ENCODE peak calls at places on chromosomes 13 and 19, in nine cellular contexts. One of them, this sample, is unnamed.

GRCh38 chr19:5605362-5605761 is 17.2 kb downstream of the SAFB2 start:
- DNase-seq in heart right ventricle: no peak
- DNase-seq in breast epithelium: no peak
- DNase-seq in neural progenitor cell: no peak
- DNase-seq in fibroblast of lung: no peak
- DNase-seq in GM23338: no peak
- DNase-seq in lung: no peak
- DNase-seq in uterus: no peak
- DNase-seq in heart left ventricle: no peak
- DNase-seq in this sample: no peak

GRCh38 chr19:40797166-40797962 is 1.6 kb upstream of the EGLN2 start:
- DNase-seq in heart right ventricle: no peak
- DNase-seq in neural progenitor cell: no peak
- DNase-seq in GM23338: no peak
- DNase-seq in breast epithelium: no peak
- DNase-seq in fibroblast of lung: no peak
- DNase-seq in uterus: peak
- DNase-seq in lung: no peak
- DNase-seq in heart left ventricle: no peak
- DNase-seq in this sample: no peak

GRCh38 chr19:29517946-29518345 is 7.8 kb upstream of the VSTM2B start:
- DNase-seq in breast epithelium: no peak
- DNase-seq in uterus: no peak
- DNase-seq in heart left ventricle: peak
- DNase-seq in fibroblast of lung: no peak
- DNase-seq in GM23338: no peak
- DNase-seq in heart right ventricle: no peak
- DNase-seq in lung: no peak
- DNase-seq in neural progenitor cell: no peak
- DNase-seq in this sample: no peak

GRCh38 chr13:91722267-91722884 is 324.0 kb downstream of the GPC5 start:
- DNase-seq in lung: no peak
- DNase-seq in heart left ventricle: no peak
- DNase-seq in neural progenitor cell: peak
- DNase-seq in GM23338: peak
- DNase-seq in fibroblast of lung: peak
- DNase-seq in heart right ventricle: no peak
- DNase-seq in breast epithelium: no peak
- DNase-seq in uterus: no peak
- DNase-seq in this sample: no peak

GRCh38 chr19:38514812-38515633 is 81.5 kb downstream of the RYR1 start:
- DNase-seq in neural progenitor cell: peak
- DNase-seq in fibroblast of lung: peak
- DNase-seq in GM23338: peak
- DNase-seq in heart right ventricle: peak
- DNase-seq in heart left ventricle: peak
- DNase-seq in breast epithelium: peak
- DNase-seq in lung: peak
- DNase-seq in uterus: peak
- DNase-seq in this sample: peak

GRCh38 chr19:18832331-18833140 is 777 bp downstream of the UPF1 start:
- DNase-seq in heart left ventricle: peak
- DNase-seq in fibroblast of lung: no peak
- DNase-seq in uterus: no peak
- DNase-seq in breast epithelium: no peak
- DNase-seq in neural progenitor cell: peak
- DNase-seq in lung: no peak
- DNase-seq in GM23338: peak
- DNase-seq in heart right ventricle: no peak
- DNase-seq in this sample: no peak

GRCh38 chr13:26978081-26978860 is 193.3 kb downstream of the USP12 start:
- DNase-seq in neural progenitor cell: no peak
- DNase-seq in GM23338: peak
- DNase-seq in fibroblast of lung: no peak
- DNase-seq in heart right ventricle: no peak
- DNase-seq in lung: no peak
- DNase-seq in uterus: no peak
- DNase-seq in breast epithelium: no peak
- DNase-seq in heart left ventricle: peak
- DNase-seq in this sample: no peak

GRCh38 chr13:30551194-30551593 is 66.5 kb upstream of the USPL1 start:
- DNase-seq in GM23338: peak
- DNase-seq in breast epithelium: no peak
- DNase-seq in fibroblast of lung: no peak
- DNase-seq in heart left ventricle: no peak
- DNase-seq in heart right ventricle: no peak
- DNase-seq in neural progenitor cell: peak
- DNase-seq in lung: no peak
- DNase-seq in uterus: no peak
- DNase-seq in this sample: no peak

GRCh38 chr19:34995551-34995950 is 4.6 kb upstream of the GRAMD1A start:
- DNase-seq in heart right ventricle: no peak
- DNase-seq in GM23338: no peak
- DNase-seq in fibroblast of lung: no peak
- DNase-seq in breast epithelium: no peak
- DNase-seq in heart left ventricle: no peak
- DNase-seq in lung: no peak
- DNase-seq in neural progenitor cell: no peak
- DNase-seq in uterus: no peak
- DNase-seq in this sample: no peak

GRCh38 chr13:106381083-106381482 is 154.4 kb downstream of the EFNB2 start:
- DNase-seq in fibroblast of lung: peak
- DNase-seq in heart right ventricle: no peak
- DNase-seq in breast epithelium: no peak
- DNase-seq in uterus: no peak
- DNase-seq in GM23338: no peak
- DNase-seq in neural progenitor cell: peak
- DNase-seq in lung: no peak
- DNase-seq in heart left ventricle: no peak
- DNase-seq in this sample: no peak

GRCh38 chr19:27776524-27776923 is 1436.4 kb downstream of the UQCRFS1 start:
- DNase-seq in heart left ventricle: no peak
- DNase-seq in GM23338: no peak
- DNase-seq in breast epithelium: no peak
- DNase-seq in lung: no peak
- DNase-seq in heart right ventricle: no peak
- DNase-seq in neural progenitor cell: no peak
- DNase-seq in uterus: no peak
- DNase-seq in fibroblast of lung: no peak
- DNase-seq in this sample: no peak

GRCh38 chr19:771332-771785 is 20.4 kb downstream of the MISP start:
- DNase-seq in heart left ventricle: no peak
- DNase-seq in fibroblast of lung: peak
- DNase-seq in uterus: no peak
- DNase-seq in GM23338: peak
- DNase-seq in neural progenitor cell: peak
- DNase-seq in heart right ventricle: no peak
- DNase-seq in lung: no peak
- DNase-seq in breast epithelium: no peak
- DNase-seq in this sample: no peak

GRCh38 chr13:24741016-24741662 is 22.8 kb upstream of the RNF17 start:
- DNase-seq in heart right ventricle: no peak
- DNase-seq in GM23338: peak
- DNase-seq in lung: no peak
- DNase-seq in fibroblast of lung: no peak
- DNase-seq in breast epithelium: no peak
- DNase-seq in neural progenitor cell: no peak
- DNase-seq in heart left ventricle: no peak
- DNase-seq in uterus: no peak
- DNase-seq in this sample: no peak

GRCh38 chr13:31996611-31997010 is 35.0 kb upstream of the FRY start:
- DNase-seq in lung: no peak
- DNase-seq in heart right ventricle: no peak
- DNase-seq in fibroblast of lung: no peak
- DNase-seq in uterus: no peak
- DNase-seq in GM23338: no peak
- DNase-seq in neural progenitor cell: no peak
- DNase-seq in breast epithelium: no peak
- DNase-seq in heart left ventricle: no peak
- DNase-seq in this sample: no peak

GRCh38 chr13:50128406-50129048 is 113.3 kb downstream of the KCNRG start:
- DNase-seq in lung: no peak
- DNase-seq in neural progenitor cell: peak
- DNase-seq in breast epithelium: no peak
- DNase-seq in heart right ventricle: no peak
- DNase-seq in uterus: no peak
- DNase-seq in fibroblast of lung: no peak
- DNase-seq in GM23338: peak
- DNase-seq in heart left ventricle: no peak
- DNase-seq in this sample: no peak

GRCh38 chr13:28754698-28755545 is 36.2 kb upstream of the SLC46A3 start:
- DNase-seq in lung: peak
- DNase-seq in neural progenitor cell: no peak
- DNase-seq in uterus: peak
- DNase-seq in heart right ventricle: peak
- DNase-seq in heart left ventricle: peak
- DNase-seq in breast epithelium: no peak
- DNase-seq in GM23338: peak
- DNase-seq in fibroblast of lung: no peak
- DNase-seq in this sample: no peak

GRCh38 chr13:58994778-58995177 is 1169.0 kb downstream of the DIAPH3 start:
- DNase-seq in lung: no peak
- DNase-seq in heart left ventricle: no peak
- DNase-seq in heart right ventricle: no peak
- DNase-seq in neural progenitor cell: no peak
- DNase-seq in uterus: no peak
- DNase-seq in GM23338: peak
- DNase-seq in breast epithelium: no peak
- DNase-seq in fibroblast of lung: peak
- DNase-seq in this sample: no peak
- TF ChIP-seq CTCF in lung: no peak
- TF ChIP-seq CTCF in heart left ventricle: no peak
- TF ChIP-seq CTCF in heart right ventricle: peak
- TF ChIP-seq CTCF in neural progenitor cell: peak
- TF ChIP-seq CTCF in uterus: no peak
- TF ChIP-seq CTCF in GM23338: peak
- TF ChIP-seq CTCF in breast epithelium: no peak
- TF ChIP-seq CTCF in fibroblast of lung: no peak
- TF ChIP-seq CTCF in this sample: no peak

DNA sequence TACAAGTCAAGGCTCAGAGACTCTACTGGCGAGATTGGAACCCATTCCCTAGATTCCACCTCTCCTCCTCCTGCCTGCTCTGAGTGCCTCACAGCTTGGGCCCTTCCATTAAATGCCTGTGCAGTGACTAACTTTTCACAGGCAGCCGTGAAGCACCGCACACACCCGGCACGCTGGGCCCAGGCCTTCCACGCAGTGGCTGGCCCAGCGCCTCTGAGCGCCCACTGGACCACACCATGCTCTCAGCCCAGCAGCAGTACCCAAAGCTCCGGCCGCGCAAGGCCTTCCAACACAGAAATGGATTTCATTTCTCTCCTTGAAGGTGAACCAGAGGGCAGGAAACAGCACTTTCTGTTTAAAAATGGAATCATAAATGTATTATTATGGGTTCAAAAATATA is 26.0 kb downstream of the RAB20 start:
- DNase-seq in GM23338: no peak
- DNase-seq in breast epithelium: no peak
- DNase-seq in fibroblast of lung: no peak
- DNase-seq in heart right ventricle: no peak
- DNase-seq in heart left ventricle: no peak
- DNase-seq in lung: no peak
- DNase-seq in uterus: no peak
- DNase-seq in neural progenitor cell: no peak
- DNase-seq in this sample: no peak
- H3K27ac ChIP-seq in GM23338: no peak
- H3K27ac ChIP-seq in breast epithelium: no peak
- H3K27ac ChIP-seq in fibroblast of lung: no peak
- H3K27ac ChIP-seq in heart right ventricle: peak
- H3K27ac ChIP-seq in heart left ventricle: no peak
- H3K27ac ChIP-seq in lung: no peak
- H3K27ac ChIP-seq in uterus: no peak
- H3K27ac ChIP-seq in neural progenitor cell: no peak
- H3K27ac ChIP-seq in this sample: no peak

GRCh38 chr19:47796785-47797184 is 7.6 kb downstream of the TPRX1 start:
- DNase-seq in fibroblast of lung: no peak
- DNase-seq in breast epithelium: no peak
- DNase-seq in uterus: no peak
- DNase-seq in neural progenitor cell: no peak
- DNase-seq in GM23338: no peak
- DNase-seq in lung: no peak
- DNase-seq in heart right ventricle: no peak
- DNase-seq in heart left ventricle: no peak
- DNase-seq in this sample: no peak

GRCh38 chr19:47792616-47793015 is 11.7 kb downstream of the TPRX1 start:
- DNase-seq in fibroblast of lung: no peak
- DNase-seq in heart left ventricle: no peak
- DNase-seq in breast epithelium: no peak
- DNase-seq in GM23338: no peak
- DNase-seq in lung: no peak
- DNase-seq in neural progenitor cell: no peak
- DNase-seq in uterus: no peak
- DNase-seq in heart right ventricle: no peak
- DNase-seq in this sample: no peak

GRCh38 chr19:47790398-47790814 is 11.9 kb downstream of the SELENOW start:
- DNase-seq in GM23338: peak
- DNase-seq in lung: peak
- DNase-seq in breast epithelium: peak
- DNase-seq in heart left ventricle: peak
- DNase-seq in neural progenitor cell: peak
- DNase-seq in uterus: peak
- DNase-seq in fibroblast of lung: peak
- DNase-seq in heart right ventricle: peak
- DNase-seq in this sample: peak

GRCh38 chr19:47797996-47798903 is 6.1 kb downstream of the TPRX1 start:
- DNase-seq in neural progenitor cell: no peak
- DNase-seq in lung: no peak
- DNase-seq in heart right ventricle: no peak
- DNase-seq in uterus: no peak
- DNase-seq in heart left ventricle: no peak
- DNase-seq in GM23338: no peak
- DNase-seq in fibroblast of lung: no peak
- DNase-seq in breast epithelium: no peak
- DNase-seq in this sample: no peak

GRCh38 chr19:47794526-47794925 is 9.8 kb downstream of the TPRX1 start:
- DNase-seq in lung: no peak
- DNase-seq in GM23338: peak
- DNase-seq in heart right ventricle: no peak
- DNase-seq in breast epithelium: no peak
- DNase-seq in neural progenitor cell: peak
- DNase-seq in heart left ventricle: no peak
- DNase-seq in uterus: no peak
- DNase-seq in fibroblast of lung: no peak
- DNase-seq in this sample: no peak
- TF ChIP-seq CTCF in lung: no peak
- TF ChIP-seq CTCF in GM23338: peak
- TF ChIP-seq CTCF in heart right ventricle: no peak
- TF ChIP-seq CTCF in breast epithelium: no peak
- TF ChIP-seq CTCF in neural progenitor cell: peak
- TF ChIP-seq CTCF in heart left ventricle: no peak
- TF ChIP-seq CTCF in uterus: no peak
- TF ChIP-seq CTCF in fibroblast of lung: no peak
- TF ChIP-seq CTCF in this sample: no peak

DNA sequence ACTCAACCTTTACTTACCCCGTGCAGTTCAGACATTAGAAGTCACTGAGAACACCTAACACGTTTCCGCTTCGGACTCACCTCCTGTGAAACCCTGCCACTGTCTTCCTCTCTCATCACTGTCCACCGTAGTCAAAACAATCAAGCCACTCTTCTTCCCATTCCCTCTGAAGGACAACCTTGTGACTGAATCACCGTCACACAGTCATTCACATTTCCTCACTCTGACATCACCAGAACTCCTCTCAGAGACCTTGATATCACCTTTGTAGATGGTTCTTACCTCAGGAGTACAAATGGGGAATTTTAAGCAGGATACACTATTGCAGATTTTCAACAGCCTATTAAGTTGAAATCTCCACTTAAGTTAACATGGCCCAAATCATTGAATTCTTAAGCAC is 1.3 kb upstream of the KBTBD6 start:
- DNase-seq in lung: no peak
- DNase-seq in GM23338: no peak
- DNase-seq in uterus: no peak
- DNase-seq in heart right ventricle: no peak
- DNase-seq in heart left ventricle: no peak
- DNase-seq in breast epithelium: no peak
- DNase-seq in neural progenitor cell: no peak
- DNase-seq in fibroblast of lung: no peak
- DNase-seq in this sample: no peak
- H3K27ac ChIP-seq in lung: no peak
- H3K27ac ChIP-seq in GM23338: no peak
- H3K27ac ChIP-seq in uterus: no peak
- H3K27ac ChIP-seq in heart right ventricle: no peak
- H3K27ac ChIP-seq in heart left ventricle: no peak
- H3K27ac ChIP-seq in breast epithelium: no peak
- H3K27ac ChIP-seq in neural progenitor cell: no peak
- H3K27ac ChIP-seq in fibroblast of lung: no peak
- H3K27ac ChIP-seq in this sample: no peak